ENCODE peak calls at places on chromosomes 4 and X, in nine cellular contexts. O is K562; A is ELF-1; Z is activated gamma-delta T cell treated with Interleukin-2 at 50 U/mL for 16 hours; J is body of pancreas; N is stimulated activated CD4-positive, alpha-beta T cell treated with anti-CD3 and anti-CD28 coated beads, Interleukin-15, amount 100 ng/mL, for 24 hours; I is MCF 10A; R is right lobe of liver; V is Calu3. G is an unnamed sample.

GRCh38 chr4:185868983-185869938 is 57.3 kb upstream of the SORBS2 start:
- DNase-seq in O (no peak), A (no peak), Z (no peak), J (no peak), N (no peak), I (peak), R (no peak), V (no peak), G (no peak)

GRCh38 chrX:71534773-71535544 is 2.1 kb downstream of the OGT start:
- DNase-seq in O (no peak), A (no peak), Z (no peak), J (no peak), N (no peak), I (no peak), R (no peak), V (no peak), G (no peak)

GRCh38 chr4:12545845-12546244 is 938.3 kb downstream of the RAB28 start:
- DNase-seq in O (no peak), A (no peak), Z (no peak), J (no peak), N (no peak), I (no peak), R (no peak), V (no peak), G (no peak)

GRCh38 chr4:8515316-8516060 is 64.7 kb upstream of the GPR78 start:
- DNase-seq in O (no peak), A (no peak), Z (no peak), J (no peak), N (no peak), I (peak), R (no peak), V (no peak), G (no peak)

GRCh38 chr4:142660728-142661127 is 185.4 kb downstream of the INPP4B start:
- DNase-seq in O (no peak), A (peak), Z (no peak), J (no peak), N (no peak), I (no peak), R (no peak), V (no peak), G (no peak)

GRCh38 chr4:168864831-168865541 is 145.1 kb downstream of the CBR4 start:
- DNase-seq in O (peak), A (no peak), Z (no peak), J (no peak), N (no peak), I (no peak), R (no peak), V (no peak), G (no peak)

GRCh38 chr4:76311896-76312331 is 5.4 kb downstream of the STBD1 start:
- DNase-seq in O (no peak), A (peak), Z (no peak), J (no peak), N (no peak), I (peak), R (peak), V (no peak), G (no peak)

GRCh38 chrX:136086521-136086920 is 60.8 kb upstream of the FHL1 start:
- DNase-seq in O (no peak), A (no peak), Z (no peak), J (no peak), N (no peak), I (peak), R (no peak), V (no peak), G (no peak)

GRCh38 chr4:55121246-55121645 is 4.1 kb downstream of the KDR start:
- DNase-seq in O (no peak), A (no peak), Z (no peak), J (no peak), N (no peak), I (no peak), R (no peak), V (no peak), G (no peak)

GRCh38 chrX:133745361-133745760 is 240.0 kb downstream of the GPC3 start:
- DNase-seq in O (no peak), A (no peak), Z (no peak), J (no peak), N (no peak), I (no peak), R (no peak), V (peak), G (no peak)

GRCh38 chr4:107989537-107990386 is at the start of gene HADH:
- DNase-seq in O (peak), A (peak), Z (peak), J (peak), N (peak), I (peak), R (peak), V (peak), G (peak)

GRCh38 chrX:72306851-72307645 is 1.3 kb upstream of the CITED1 start:
- DNase-seq in O (peak), A (peak), Z (no peak), J (peak), N (peak), I (peak), R (peak), V (peak), G (peak)

GRCh38 chr4:164871673-164872072 is 5.3 kb upstream of the APELA start:
- DNase-seq in O (no peak), A (no peak), Z (no peak), J (no peak), N (no peak), I (no peak), R (no peak), V (no peak), G (no peak)

GRCh38 chr4:139934786-139935330 is 219.1 kb downstream of the MAML3 start:
- DNase-seq in O (no peak), A (no peak), Z (no peak), J (no peak), N (no peak), I (no peak), R (no peak), V (no peak), G (no peak)

GRCh38 chrX:94576367-94577004 is 902.5 kb downstream of the FAM133A start:
- DNase-seq in O (no peak), A (no peak), Z (no peak), J (no peak), N (no peak), I (peak), R (no peak), V (no peak), G (no peak)

GRCh38 chrX:34058005-34058404 is 74.1 kb downstream of the FAM47A start:
- DNase-seq in O (no peak), A (peak), Z (no peak), J (no peak), N (no peak), I (no peak), R (no peak), V (no peak), G (no peak)

GRCh38 chr4:175891863-175892262 is 79.8 kb upstream of the GPM6A start:
- DNase-seq in O (no peak), A (no peak), Z (no peak), J (peak), N (no peak), I (peak), R (no peak), V (no peak), G (peak)

GRCh38 chr4:15451181-15451865 is 18.4 kb upstream of the CC2D2A start:
- DNase-seq in O (no peak), A (no peak), Z (no peak), J (no peak), N (no peak), I (peak), R (no peak), V (no peak), G (no peak)

GRCh38 chr4:178185517-178185916 is 743.3 kb upstream of the AGA start:
- DNase-seq in O (no peak), A (no peak), Z (no peak), J (peak), N (no peak), I (no peak), R (no peak), V (no peak), G (no peak)

GRCh38 chr4:110119347-110119746 is 79.1 kb downstream of the ELOVL6 start:
- DNase-seq in O (no peak), A (peak), Z (no peak), J (no peak), N (no peak), I (no peak), R (no peak), V (peak), G (no peak)

GRCh38 chr4:165505991-165506779 is 127.4 kb downstream of the CPE start:
- DNase-seq in O (no peak), A (no peak), Z (no peak), J (no peak), N (no peak), I (peak), R (no peak), V (no peak), G (no peak)

GRCh38 chr4:39823193-39823592 is 125.3 kb downstream of the UBE2K start:
- DNase-seq in O (no peak), A (no peak), Z (no peak), J (no peak), N (no peak), I (peak), R (no peak), V (no peak), G (peak)

GRCh38 chr4:92189146-92189545 is 114.6 kb upstream of the GRID2 start:
- DNase-seq in O (no peak), A (no peak), Z (no peak), J (no peak), N (no peak), I (no peak), R (no peak), V (no peak), G (no peak)

GRCh38 chrX:27599928-27600327 is 9.8 kb downstream of the DCAF8L2 start:
- DNase-seq in O (no peak), A (no peak), Z (no peak), J (no peak), N (no peak), I (peak), R (no peak), V (no peak), G (peak)

GRCh38 chr4:66169341-66169740 is 499.1 kb upstream of the EPHA5 start:
- DNase-seq in O (peak), A (no peak), Z (no peak), J (no peak), N (no peak), I (peak), R (no peak), V (no peak), G (no peak)

GRCh38 chrX:87078231-87078630 is 439.4 kb upstream of the KLHL4 start:
- DNase-seq in O (no peak), A (no peak), Z (no peak), J (no peak), N (no peak), I (no peak), R (no peak), V (no peak), G (no peak)

GRCh38 chr4:52780627-52781354 is 29.6 kb upstream of the ERVMER34-1 start:
- DNase-seq in O (peak), A (no peak), Z (no peak), J (no peak), N (no peak), I (peak), R (no peak), V (no peak), G (peak)

GRCh38 chr4:200936-201335 is 76.6 kb downstream of the ZNF718 start:
- DNase-seq in O (no peak), A (no peak), Z (no peak), J (no peak), N (no peak), I (no peak), R (no peak), V (no peak), G (no peak)

GRCh38 chrX:68823413-68824151 is 5.2 kb upstream of the EFNB1 start:
- DNase-seq in O (no peak), A (peak), Z (no peak), J (no peak), N (no peak), I (no peak), R (no peak), V (no peak), G (no peak)

GRCh38 chr4:152939655-152940054 is 3.5 kb downstream of the FHDC1 start:
- DNase-seq in O (no peak), A (peak), Z (no peak), J (no peak), N (no peak), I (no peak), R (no peak), V (no peak), G (no peak)

GRCh38 chr4:22416403-22416802 is 99.5 kb downstream of the ADGRA3 start:
- DNase-seq in O (peak), A (no peak), Z (no peak), J (no peak), N (no peak), I (no peak), R (no peak), V (no peak), G (no peak)

GRCh38 chr4:1325681-1326635 is 21.1 kb upstream of the UVSSA start:
- DNase-seq in O (no peak), A (no peak), Z (no peak), J (no peak), N (no peak), I (no peak), R (no peak), V (no peak), G (no peak)

GRCh38 chrX:154321152-154321551 is 25.6 kb downstream of the TKTL1 start:
- DNase-seq in O (no peak), A (no peak), Z (no peak), J (no peak), N (no peak), I (no peak), R (no peak), V (no peak), G (no peak)

GRCh38 chr4:64756016-64756415 is 346.8 kb upstream of the TECRL start:
- DNase-seq in O (no peak), A (no peak), Z (no peak), J (no peak), N (no peak), I (peak), R (no peak), V (no peak), G (no peak)

GRCh38 chr4:73221734-73222133 is 36.9 kb downstream of the ANKRD17 start:
- DNase-seq in O (peak), A (no peak), Z (no peak), J (no peak), N (no peak), I (no peak), R (no peak), V (no peak), G (no peak)

GRCh38 chr4:107719211-107719926 is 665 bp downstream of the PAPSS1 start:
- DNase-seq in O (peak), A (no peak), Z (no peak), J (no peak), N (peak), I (peak), R (no peak), V (peak), G (peak)

GRCh38 chr4:20318899-20319291 is 67.2 kb downstream of the SLIT2 start:
- DNase-seq in O (no peak), A (no peak), Z (no peak), J (no peak), N (no peak), I (peak), R (no peak), V (no peak), G (no peak)